ENCODE peak calls at places on chromosome 19, in seven cellular contexts. W is activated T-cell treated with anti-CD3 and anti-CD28 coated beads, Interleukin-2, amount 50 U/mL, for 72 hours; A is WTC11; Y is activated B cell treated with CpG ODN at 0.5 μM for 24 hours; I is glutamatergic neuron; F is EL; H is stimulated activated CD4-positive, alpha-beta T cell treated with anti-CD3 and anti-CD28 coated beads, Interleukin-2, amount 100 ng/mL, for 48 hours. Q is an unnamed sample.

GRCh38 chr19:56383826-56384605 is 9.3 kb downstream of the ZNF582 start:
- DNase-seq in Y (no peak), F (peak; percentile 58), A (no peak), H (no peak), W (no peak), I (no peak), Q (no peak)

GRCh38 chr19:45091031-45091918 is 1.7 kb upstream of the PPP1R37 start:
- DNase-seq in A (peak; percentile 99), F (peak; percentile 99), W (peak; percentile 98), H (peak; percentile 98), Y (peak; percentile 95), I (peak; percentile 99), Q (peak; percentile 99)

GRCh38 chr19:14450168-14450874 is 17.2 kb downstream of the PKN1 start:
- DNase-seq in I (peak; percentile 49), Y (no peak), A (peak; percentile 100), W (peak; percentile 79), H (peak; percentile 70), F (peak; percentile 60), Q (no peak)

GRCh38 chr19:49553451-49554271 is 25.9 kb downstream of the RCN3 start:
- DNase-seq in I (no peak), A (no peak), F (peak; percentile 70), W (peak; percentile 62), Y (no peak), H (no peak), Q (no peak)

GRCh38 chr19:18450934-18451836 is 13.3 kb upstream of the ISYNA1 start:
- DNase-seq in W (peak; percentile 91), Y (peak; percentile 90), I (peak; percentile 98), A (peak; percentile 95), F (peak; percentile 74), H (peak; percentile 97), Q (peak; percentile 100)

GRCh38 chr19:50047686-50048085 is 21.9 kb downstream of the ZNF473 start:
- DNase-seq in F (no peak), H (no peak), Y (no peak), I (no peak), W (no peak), A (no peak), Q (no peak)

GRCh38 chr19:10254244-10254643 is 2.2 kb downstream of the MRPL4 start:
- DNase-seq in W (no peak), H (no peak), F (no peak), I (no peak), Y (no peak), A (no peak), Q (no peak)

GRCh38 chr19:16890461-16891184 is 1.8 kb downstream of the F2RL3 start:
- DNase-seq in I (no peak), W (no peak), Y (no peak), H (no peak), A (no peak), F (no peak), Q (no peak)

GRCh38 chr19:40332669-40333068 is 15.5 kb downstream of the C19orf47 start:
- DNase-seq in H (no peak), F (no peak), Y (no peak), W (no peak), I (no peak), A (no peak), Q (no peak)

GRCh38 chr19:2636897-2637683 is 65.4 kb downstream of the GNG7 start:
- DNase-seq in W (peak; percentile 82), H (peak; percentile 70), A (peak; percentile 76), I (peak; percentile 76), F (peak; percentile 45), Y (peak; percentile 74), Q (peak; percentile 82)

GRCh38 chr19:10644351-10645007 is 9.7 kb upstream of the ILF3 start:
- DNase-seq in H (peak; percentile 79), A (peak; percentile 93), Y (peak; percentile 80), I (peak; percentile 89), W (peak; percentile 85), F (peak; percentile 79), Q (peak; percentile 83)

GRCh38 chr19:35075202-35076025 is 33.9 kb downstream of the HPN start:
- DNase-seq in Y (no peak), H (no peak), I (no peak), A (no peak), W (no peak), F (no peak), Q (no peak)

GRCh38 chr19:38376576-38376975 is 2.2 kb downstream of the PSMD8 start:
- DNase-seq in W (no peak), Y (no peak), H (no peak), F (no peak), A (no peak), I (no peak), Q (no peak)

GRCh38 chr19:50257141-50257540 is 53.7 kb downstream of the MYH14 start:
- DNase-seq in W (no peak), Y (no peak), H (no peak), F (no peak), I (no peak), A (no peak), Q (no peak)

GRCh38 chr19:7941895-7942596 is 1.4 kb downstream of the TIMM44 start:
- DNase-seq in H (no peak), W (no peak), I (no peak), Y (no peak), A (no peak), F (no peak), Q (no peak)

GRCh38 chr19:5711025-5711424 is 8.9 kb downstream of the LONP1 start:
- DNase-seq in I (no peak), Y (no peak), H (no peak), W (no peak), F (no peak), A (no peak), Q (no peak)

GRCh38 chr19:13788991-13789390 is 6.3 kb upstream of the ZSWIM4 start:
- DNase-seq in I (no peak), A (no peak), H (no peak), F (peak; percentile 70), W (no peak), Y (no peak), Q (no peak)

GRCh38 chr19:51799311-51799997 is 4.5 kb downstream of the FPR3 start:
- DNase-seq in A (no peak), Y (no peak), F (peak; percentile 98), H (no peak), W (no peak), I (no peak), Q (no peak)

GRCh38 chr19:36526581-36526980 is 1.5 kb downstream of the ZNF260 start:
- DNase-seq in F (peak; percentile 1), H (no peak), Y (no peak), A (no peak), I (no peak), W (no peak), Q (no peak)

GRCh38 chr19:12092065-12092867 is 27.7 kb downstream of the ZNF844 start:
- DNase-seq in Y (peak; percentile 43), I (peak; percentile 82), F (peak; percentile 94), A (peak; percentile 94), W (peak; percentile 75), H (peak; percentile 62), Q (peak; percentile 16)

GRCh38 chr19:1244693-1245451 is 3.3 kb downstream of the ATP5F1D start:
- DNase-seq in I (no peak), W (peak; percentile 42), H (no peak), F (no peak), A (no peak), Y (no peak), Q (no peak)

GRCh38 chr19:8831373-8831772 is 731 bp downstream of the ZNF558 start:
- DNase-seq in H (no peak), F (no peak), I (no peak), W (no peak), Y (no peak), A (no peak), Q (no peak)

GRCh38 chr19:11339254-11340098 is at the start of gene RAB3D:
- DNase-seq in F (peak; percentile 84), H (peak; percentile 81), I (peak; percentile 99), A (peak; percentile 98), Y (peak; percentile 75), W (peak; percentile 87), Q (peak; percentile 51)

GRCh38 chr19:43799502-43800142 is 2.6 kb downstream of the LYPD5 start:
- DNase-seq in Y (no peak), W (no peak), H (no peak), A (no peak), F (no peak), I (no peak), Q (no peak)

GRCh38 chr19:5994407-5995165 is 16.6 kb upstream of the RANBP3 start:
- DNase-seq in A (no peak), W (no peak), I (no peak), F (no peak), H (no peak), Y (no peak), Q (no peak)

GRCh38 chr19:50861496-50862286 is 7.0 kb downstream of the KLK3 start:
- DNase-seq in Y (no peak), A (no peak), W (no peak), I (no peak), F (no peak), H (no peak), Q (no peak)

GRCh38 chr19:39139305-39140194 is 14.0 kb downstream of the PAK4 start:
- DNase-seq in I (no peak), Y (no peak), H (no peak), A (peak; percentile 70), F (no peak), W (no peak), Q (no peak)

GRCh38 chr19:49059056-49059455 is 1.5 kb upstream of the CGB7 start:
- DNase-seq in A (no peak), F (no peak), Y (no peak), W (no peak), H (no peak), I (no peak), Q (no peak)

GRCh38 chr19:41739361-41739760 is 16.0 kb upstream of the CEACAM6 start:
- DNase-seq in H (no peak), W (no peak), Y (no peak), I (no peak), F (no peak), A (no peak), Q (no peak)

GRCh38 chr19:39052243-39052746 is 19.9 kb upstream of the FBXO27 start:
- DNase-seq in Y (peak; percentile 56), I (peak; percentile 71), A (peak; percentile 83), F (peak; percentile 54), W (peak; percentile 84), H (peak; percentile 65), Q (peak; percentile 32)

GRCh38 chr19:29630661-29631060 is 24.6 kb downstream of the POP4 start:
- DNase-seq in F (peak; percentile 45), A (no peak), H (no peak), Y (no peak), I (no peak), W (no peak), Q (no peak)

GRCh38 chr19:4988770-4989251 is 19.9 kb downstream of the KDM4B start:
- DNase-seq in H (no peak), F (peak; percentile 92), A (no peak), Y (no peak), W (no peak), I (peak; percentile 77), Q (no peak)

GRCh38 chr19:19423322-19423721 is 17.8 kb downstream of the GATAD2A start:
- DNase-seq in H (no peak), A (no peak), F (no peak), I (no peak), Y (no peak), W (no peak), Q (no peak)

GRCh38 chr19:23916991-23917390 is 2.3 kb downstream of the ZNF726 start:
- DNase-seq in W (no peak), I (no peak), F (peak; percentile 4), Y (no peak), A (no peak), H (no peak), Q (no peak)

GRCh38 chr19:37725181-37725580 is 5.6 kb upstream of the ZNF607 start:
- DNase-seq in W (no peak), A (no peak), Y (no peak), F (no peak), I (no peak), H (no peak), Q (no peak)

GRCh38 chr19:14672043-14672872 is 2.4 kb downstream of the ADGRE3 start:
- DNase-seq in W (no peak), Y (no peak), I (no peak), H (no peak), F (no peak), A (no peak), Q (no peak)

GRCh38 chr19:38596057-38596981 is 21.4 kb downstream of the MAP4K1 start:
- DNase-seq in W (peak; percentile 16), H (peak; percentile 42), A (peak; percentile 98), Y (no peak), I (peak; percentile 80), F (peak; percentile 18), Q (no peak)

Q was measured in memory B cell.